ENCODE peak calls at places on chromosomes 5 and 9, in four cellular contexts. S is WTC11, V is suprapubic skin, R is MM.1S. L is an unnamed sample.

GRCh38 chr9:105413486-105414068 is 34.3 kb upstream of the FSD1L start:
- DNase-seq in S (no peak), V (no peak), R (no peak), L (no peak)

GRCh38 chr5:175690025-175690424 is 32.2 kb downstream of the HRH2 start:
- DNase-seq in S (no peak), V (no peak), R (no peak), L (no peak)

GRCh38 chr5:95870105-95870672 is 47.7 kb upstream of the GLRX start:
- DNase-seq in S (no peak), V (no peak), R (peak), L (no peak)

GRCh38 chr9:79213417-79214125 is 358.2 kb upstream of the TLE4 start:
- DNase-seq in S (no peak), V (no peak), R (no peak), L (no peak)

GRCh38 chr9:89078860-89079259 is 87.6 kb downstream of the S1PR3 start:
- DNase-seq in S (no peak), V (no peak), R (no peak), L (no peak)

GRCh38 chr5:13985736-13986418 is 41.4 kb upstream of the DNAH5 start:
- DNase-seq in S (no peak), V (no peak), R (no peak), L (no peak)

GRCh38 chr9:81754245-81754644 is 64.9 kb upstream of the TLE1 start:
- DNase-seq in S (no peak), V (no peak), R (no peak), L (no peak)

GRCh38 chr5:131230406-131230805 is 33.4 kb upstream of the CDC42SE2 start:
- DNase-seq in S (no peak), V (no peak), R (peak), L (no peak)

GRCh38 chr9:134293576-134294227 is 32.6 kb upstream of the RXRA start:
- DNase-seq in S (no peak), V (no peak), R (no peak), L (no peak)

GRCh38 chr5:176542596-176543427 is 5.6 kb upstream of the RNF44 start:
- DNase-seq in S (peak), V (no peak), R (peak), L (no peak)

GRCh38 chr9:35000535-35001284 is 11.2 kb downstream of the DNAJB5 start:
- DNase-seq in S (no peak), V (no peak), R (no peak), L (no peak)

GRCh38 chr9:2943016-2943415 is 99.1 kb upstream of the PUM3 start:
- DNase-seq in S (no peak), V (no peak), R (no peak), L (no peak)
- TF ChIP-seq CTCF in S (no peak), V (no peak), R (no peak), L (no peak)

DNA sequence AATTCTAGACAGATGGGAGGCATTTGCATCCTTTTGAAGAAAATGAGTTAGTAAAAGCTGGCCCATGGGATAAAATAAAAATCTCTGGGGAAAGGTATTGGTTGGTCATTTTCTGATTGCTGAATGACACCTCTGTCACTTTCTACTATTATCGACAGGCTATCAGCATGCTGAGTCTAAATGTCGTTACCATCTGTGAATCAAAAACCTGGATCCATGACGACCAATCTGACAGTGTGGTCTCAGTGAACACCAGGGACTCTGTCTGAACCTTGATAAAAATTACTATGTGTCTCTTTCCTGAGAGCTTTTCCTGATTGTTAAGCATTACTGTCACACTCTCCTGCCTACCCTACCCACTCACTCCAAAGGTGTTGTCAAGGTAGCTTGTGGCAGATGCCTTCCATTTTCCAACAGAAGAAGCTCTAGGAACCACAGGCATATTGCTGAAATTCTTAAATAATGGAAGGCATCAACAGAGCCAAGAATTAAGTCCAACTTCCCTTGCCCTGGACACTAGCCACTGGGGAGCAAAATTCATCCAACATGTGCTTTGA is 12.6 kb upstream of the ASTN2 start:
- DNase-seq in S (no peak), V (no peak), R (no peak), L (no peak)
- TF ChIP-seq CTCF in S (no peak), V (no peak), R (no peak), L (no peak)

GRCh38 chr5:12865529-12865928 is 961.3 kb upstream of the CTNND2 start:
- DNase-seq in S (no peak), V (no peak), R (no peak), L (no peak)

DNA sequence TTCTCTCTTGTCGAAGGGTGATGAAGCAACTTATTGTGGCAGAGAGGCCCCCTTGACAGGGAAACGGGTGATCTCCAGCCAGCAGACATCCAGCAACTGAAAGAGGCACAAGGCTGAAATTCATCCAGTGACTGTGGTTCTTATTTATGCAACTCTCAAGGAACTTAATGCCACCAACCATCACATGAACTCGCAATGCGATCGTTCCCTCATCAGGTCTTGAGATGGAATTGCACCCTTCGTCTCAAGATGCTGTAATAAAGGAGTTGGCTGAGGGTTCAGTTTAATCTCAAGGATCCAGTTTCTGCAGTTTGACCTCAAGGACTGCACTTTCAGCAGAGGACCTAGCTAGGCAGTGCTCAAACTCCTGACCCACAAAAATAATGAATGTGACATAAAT is 957.6 kb upstream of the CTNND2 start:
- DNase-seq in S (no peak), V (no peak), R (no peak), L (no peak)
- TF ChIP-seq CTCF in S (no peak), V (no peak), R (no peak), L (no peak)

GRCh38 chr5:150587016-150587415 is 53.4 kb upstream of the SYNPO start:
- DNase-seq in S (no peak), V (no peak), R (no peak), L (no peak)

GRCh38 chr5:150587830-150588494 is 52.5 kb upstream of the SYNPO start:
- DNase-seq in S (no peak), V (peak), R (no peak), L (no peak)

GRCh38 chr5:150590979-150591411 is 49.5 kb upstream of the SYNPO start:
- DNase-seq in S (peak), V (peak), R (no peak), L (no peak)

GRCh38 chr5:150588495-150588890 is 52.0 kb upstream of the SYNPO start:
- DNase-seq in S (no peak), V (no peak), R (no peak), L (no peak)

GRCh38 chr5:150589791-150590601 is 50.5 kb upstream of the SYNPO start:
- DNase-seq in S (peak), V (peak), R (no peak), L (no peak)
- TF ChIP-seq CTCF in S (no peak), V (peak), R (no peak), L (peak)

GRCh38 chr9:33184947-33185346 is 17.8 kb upstream of the B4GALT1 start:
- DNase-seq in S (no peak), V (no peak), R (no peak), L (no peak)

GRCh38 chr9:33175633-33176325 is 8.6 kb upstream of the B4GALT1 start:
- DNase-seq in S (no peak), V (no peak), R (no peak), L (no peak)

GRCh38 chr9:33180526-33181184 is 13.5 kb upstream of the B4GALT1 start:
- DNase-seq in S (no peak), V (no peak), R (peak), L (no peak)

GRCh38 chr9:33177633-33178032 is 10.5 kb upstream of the B4GALT1 start:
- DNase-seq in S (no peak), V (no peak), R (no peak), L (no peak)

DNA sequence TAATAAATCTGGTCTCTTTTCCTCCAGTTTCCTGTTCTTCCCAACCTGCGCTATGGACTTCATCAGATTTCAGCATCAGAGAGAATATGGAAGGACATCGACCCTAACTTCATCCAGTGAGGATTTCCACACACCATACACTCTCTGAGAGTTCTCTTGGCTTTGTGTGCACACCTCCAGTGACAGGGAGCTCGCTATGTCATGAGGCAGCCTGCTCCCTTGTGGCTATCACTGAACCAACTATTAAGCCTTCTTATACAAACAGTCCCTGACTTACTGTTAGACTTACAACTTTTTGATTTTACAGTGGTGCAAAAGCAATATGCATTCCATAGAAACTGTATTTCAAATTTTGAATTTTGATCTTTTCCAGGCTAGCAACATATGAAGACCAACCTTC is 12.2 kb upstream of the B4GALT1 start:
- DNase-seq in S (no peak), V (no peak), R (peak), L (no peak)
- TF ChIP-seq CTCF in S (no peak), V (no peak), R (no peak), L (no peak)

GRCh38 chr9:1522219-1522767 is 472.1 kb downstream of the DMRT2 start:
- DNase-seq in S (no peak), V (no peak), R (no peak), L (no peak)
- TF ChIP-seq CTCF in S (no peak), V (no peak), R (no peak), L (no peak)

L was measured in type B pancreatic cell.